ENCODE peak calls at places on chromosomes 16 and 17, in four cellular contexts. One of them, this sample, is unnamed.

GRCh38 chr16:57667526-57668258 is 414 bp upstream of the ADGRG3 start:
- DNase-seq in right cardiac atrium: peak; percentile 63
- DNase-seq in CD8-positive, alpha-beta memory T cell: no peak
- DNase-seq in upper lobe of right lung: peak; percentile 78
- DNase-seq in this sample: no peak

GRCh38 chr17:67902531-67903231 is 77.4 kb downstream of the BPTF start:
- DNase-seq in right cardiac atrium: no peak
- DNase-seq in CD8-positive, alpha-beta memory T cell: no peak
- DNase-seq in upper lobe of right lung: no peak
- DNase-seq in this sample: no peak

GRCh38 chr17:67435122-67435521 is 58.0 kb downstream of the PITPNC1 start:
- DNase-seq in right cardiac atrium: no peak
- DNase-seq in CD8-positive, alpha-beta memory T cell: peak; percentile 70
- DNase-seq in upper lobe of right lung: no peak
- DNase-seq in this sample: peak; percentile 21

GRCh38 chr17:56699186-56699895 is 105.8 kb downstream of the NOG start:
- DNase-seq in right cardiac atrium: peak; percentile 76
- DNase-seq in CD8-positive, alpha-beta memory T cell: no peak
- DNase-seq in upper lobe of right lung: peak; percentile 72
- DNase-seq in this sample: peak; percentile 98

GRCh38 chr16:11588321-11589244 is 1.9 kb upstream of the LITAF start:
- DNase-seq in right cardiac atrium: no peak
- DNase-seq in CD8-positive, alpha-beta memory T cell: no peak
- DNase-seq in upper lobe of right lung: no peak
- DNase-seq in this sample: no peak

GRCh38 chr17:5034063-5034462 is 1.2 kb downstream of the SLC52A1 start:
- DNase-seq in right cardiac atrium: peak; percentile 40
- DNase-seq in CD8-positive, alpha-beta memory T cell: no peak
- DNase-seq in upper lobe of right lung: no peak
- DNase-seq in this sample: no peak

GRCh38 chr17:77254961-77255741 is 114.4 kb downstream of the SEC14L1 start:
- DNase-seq in right cardiac atrium: peak; percentile 46
- DNase-seq in CD8-positive, alpha-beta memory T cell: no peak
- DNase-seq in upper lobe of right lung: peak; percentile 82
- DNase-seq in this sample: peak; percentile 91

GRCh38 chr17:64234961-64235360 is 28.1 kb downstream of the TEX2 start:
- DNase-seq in right cardiac atrium: no peak
- DNase-seq in CD8-positive, alpha-beta memory T cell: no peak
- DNase-seq in upper lobe of right lung: no peak
- DNase-seq in this sample: no peak

GRCh38 chr17:74006366-74006765 is 197.1 kb upstream of the RPL38 start:
- DNase-seq in right cardiac atrium: no peak
- DNase-seq in CD8-positive, alpha-beta memory T cell: no peak
- DNase-seq in upper lobe of right lung: no peak
- DNase-seq in this sample: no peak

GRCh38 chr16:12758031-12758669 is 45.5 kb downstream of the CPPED1 start:
- DNase-seq in right cardiac atrium: no peak
- DNase-seq in CD8-positive, alpha-beta memory T cell: no peak
- DNase-seq in upper lobe of right lung: no peak
- DNase-seq in this sample: no peak

GRCh38 chr16:3961449-3961849 is 80.9 kb upstream of the CREBBP start:
- DNase-seq in right cardiac atrium: no peak
- DNase-seq in CD8-positive, alpha-beta memory T cell: no peak
- DNase-seq in upper lobe of right lung: no peak
- DNase-seq in this sample: peak; percentile 58

GRCh38 chr17:75047398-75048098 is 523 bp downstream of the KCTD2 start:
- DNase-seq in right cardiac atrium: peak; percentile 84
- DNase-seq in CD8-positive, alpha-beta memory T cell: peak; percentile 34
- DNase-seq in upper lobe of right lung: peak; percentile 76
- DNase-seq in this sample: no peak

GRCh38 chr17:42680331-42680808 is 1.3 kb downstream of the CCR10 start:
- DNase-seq in right cardiac atrium: no peak
- DNase-seq in CD8-positive, alpha-beta memory T cell: no peak
- DNase-seq in upper lobe of right lung: no peak
- DNase-seq in this sample: peak; percentile 7

GRCh38 chr16:68756250-68757051 is 19.4 kb downstream of the CDH1 start:
- DNase-seq in right cardiac atrium: no peak
- DNase-seq in CD8-positive, alpha-beta memory T cell: no peak
- DNase-seq in upper lobe of right lung: peak; percentile 81
- DNase-seq in this sample: no peak

GRCh38 chr17:64686705-64687104 is 24.6 kb upstream of the SMURF2 start:
- DNase-seq in right cardiac atrium: no peak
- DNase-seq in CD8-positive, alpha-beta memory T cell: no peak
- DNase-seq in upper lobe of right lung: no peak
- DNase-seq in this sample: no peak

GRCh38 chr17:5883775-5884665 is 186.2 kb upstream of the WSCD1 start:
- DNase-seq in right cardiac atrium: no peak
- DNase-seq in CD8-positive, alpha-beta memory T cell: no peak
- DNase-seq in upper lobe of right lung: no peak
- DNase-seq in this sample: no peak

GRCh38 chr17:27817731-27818130 is 17.4 kb upstream of the NOS2 start:
- DNase-seq in right cardiac atrium: no peak
- DNase-seq in CD8-positive, alpha-beta memory T cell: no peak
- DNase-seq in upper lobe of right lung: no peak
- DNase-seq in this sample: no peak

GRCh38 chr16:74601131-74601871 is 5.6 kb downstream of the GLG1 start:
- DNase-seq in right cardiac atrium: no peak
- DNase-seq in CD8-positive, alpha-beta memory T cell: peak; percentile 83
- DNase-seq in upper lobe of right lung: no peak
- DNase-seq in this sample: no peak

GRCh38 chr17:66485272-66485947 is 183.0 kb downstream of the PRKCA start:
- DNase-seq in right cardiac atrium: no peak
- DNase-seq in CD8-positive, alpha-beta memory T cell: no peak
- DNase-seq in upper lobe of right lung: no peak
- DNase-seq in this sample: no peak

GRCh38 chr17:5260542-5260941 is 21.5 kb upstream of the RABEP1 start:
- DNase-seq in right cardiac atrium: no peak
- DNase-seq in CD8-positive, alpha-beta memory T cell: no peak
- DNase-seq in upper lobe of right lung: no peak
- DNase-seq in this sample: no peak

GRCh38 chr16:75305364-75306101 is 54.1 kb upstream of the BCAR1 start:
- DNase-seq in right cardiac atrium: peak; percentile 70
- DNase-seq in CD8-positive, alpha-beta memory T cell: no peak
- DNase-seq in upper lobe of right lung: no peak
- DNase-seq in this sample: peak; percentile 100

GRCh38 chr16:84616515-84616914 is 1.4 kb downstream of the COTL1 start:
- DNase-seq in right cardiac atrium: no peak
- DNase-seq in CD8-positive, alpha-beta memory T cell: peak; percentile 44
- DNase-seq in upper lobe of right lung: no peak
- DNase-seq in this sample: no peak

GRCh38 chr17:78922876-78923498 is 2.2 kb downstream of the TIMP2 start:
- DNase-seq in right cardiac atrium: no peak
- DNase-seq in CD8-positive, alpha-beta memory T cell: no peak
- DNase-seq in upper lobe of right lung: no peak
- DNase-seq in this sample: no peak

GRCh38 chr17:78925234-78925633 is at the start of gene TIMP2:
- DNase-seq in right cardiac atrium: peak; percentile 96
- DNase-seq in CD8-positive, alpha-beta memory T cell: peak; percentile 70
- DNase-seq in upper lobe of right lung: peak; percentile 94
- DNase-seq in this sample: peak; percentile 83

GRCh38 chr17:78925662-78926555 is 722 bp upstream of the TIMP2 start:
- DNase-seq in right cardiac atrium: peak; percentile 93
- DNase-seq in CD8-positive, alpha-beta memory T cell: no peak
- DNase-seq in upper lobe of right lung: peak; percentile 86
- DNase-seq in this sample: peak; percentile 91

GRCh38 chr17:78923660-78924453 is 1.3 kb downstream of the TIMP2 start:
- DNase-seq in right cardiac atrium: peak; percentile 84
- DNase-seq in CD8-positive, alpha-beta memory T cell: peak; percentile 54
- DNase-seq in upper lobe of right lung: peak; percentile 95
- DNase-seq in this sample: no peak

DNA sequence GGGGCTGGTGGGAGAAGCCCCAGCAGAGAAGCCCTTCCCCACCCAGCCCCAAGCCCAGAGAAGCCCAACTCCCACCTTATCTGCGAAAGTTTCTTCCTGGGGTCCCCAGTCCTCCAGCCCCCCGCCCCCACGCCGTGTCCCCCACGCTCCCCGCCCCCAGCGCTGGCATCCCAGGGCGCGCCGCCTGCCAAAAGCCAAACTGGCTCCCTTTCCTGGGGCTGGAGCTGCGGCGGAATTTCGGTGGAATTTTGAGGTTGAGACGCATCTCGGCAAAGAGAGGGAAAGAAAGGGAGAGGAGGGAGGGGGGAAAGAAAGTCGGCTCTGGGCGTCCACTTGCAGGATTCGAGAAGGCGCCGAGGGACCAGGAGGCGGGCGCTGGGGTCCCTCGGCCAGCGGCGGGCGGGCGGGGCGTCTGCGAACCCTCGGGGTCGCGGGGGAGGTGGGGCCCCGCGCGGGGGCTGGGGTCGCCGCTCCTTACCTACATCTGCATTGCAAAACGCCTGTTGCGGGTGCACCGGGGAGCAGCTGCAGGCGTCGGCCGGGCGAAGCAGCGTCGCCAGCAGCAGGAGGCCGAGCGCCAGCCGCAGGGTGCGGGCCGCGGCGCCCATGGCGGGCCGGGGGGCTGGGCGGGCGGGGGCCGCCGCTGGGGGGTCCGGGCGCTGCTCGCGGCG is 571 bp downstream of the TIMP2 start:
- DNase-seq in right cardiac atrium: peak; percentile 84
- DNase-seq in CD8-positive, alpha-beta memory T cell: no peak
- DNase-seq in upper lobe of right lung: peak; percentile 72
- DNase-seq in this sample: peak; percentile 59
- H3K4me3 ChIP-seq in right cardiac atrium: peak overlapping the region; percentile 97
- H3K4me3 ChIP-seq in CD8-positive, alpha-beta memory T cell: no peak overlapping the region
- H3K4me3 ChIP-seq in upper lobe of right lung: peak overlapping the region; percentile 80
- H3K4me3 ChIP-seq in this sample: peak overlapping the region; percentile 86

DNA sequence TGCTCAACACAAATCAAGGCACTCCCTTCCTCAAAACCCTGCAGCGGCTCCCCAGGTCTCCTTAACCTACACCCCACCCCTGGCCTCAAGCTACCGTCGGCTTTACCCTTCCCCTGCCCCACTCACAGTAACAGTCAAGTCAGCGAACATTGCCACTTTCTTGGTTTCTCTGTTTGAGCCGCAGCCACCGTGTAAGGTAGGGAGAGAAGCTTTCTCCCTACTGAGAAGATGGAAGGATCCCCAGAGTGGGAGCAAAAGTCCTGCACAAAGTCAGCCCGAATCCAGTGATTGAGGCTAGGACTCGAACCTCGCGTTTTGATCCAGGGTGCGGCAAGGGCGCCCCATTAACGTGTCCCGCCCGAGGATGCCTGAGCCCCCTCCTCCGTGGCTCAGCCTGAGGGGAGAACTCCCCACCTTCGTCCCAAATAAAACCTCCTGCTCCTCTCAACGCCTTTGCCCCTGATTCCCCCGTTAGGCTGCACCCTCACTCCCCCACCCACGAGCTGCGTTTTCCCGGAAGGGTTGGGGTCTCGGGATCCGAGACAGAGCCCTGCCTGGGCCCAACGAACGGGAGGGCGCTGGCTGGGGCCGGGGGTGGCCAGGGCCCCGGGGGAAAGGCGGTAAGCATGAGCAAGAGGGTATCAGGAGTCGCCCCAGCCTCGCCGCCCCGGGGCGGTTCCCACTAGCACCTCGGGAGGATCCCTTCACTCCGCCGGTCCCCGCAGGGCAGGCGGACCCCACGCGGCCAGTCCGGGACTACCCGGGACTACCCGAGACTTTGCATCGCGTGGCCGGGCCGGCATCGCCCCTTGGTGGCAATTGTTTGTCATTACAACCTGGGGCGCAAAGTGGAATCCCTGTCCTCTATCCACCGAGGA is 9.9 kb upstream of the NAGS start:
- DNase-seq in right cardiac atrium: peak; percentile 89
- DNase-seq in CD8-positive, alpha-beta memory T cell: peak; percentile 63
- DNase-seq in upper lobe of right lung: peak; percentile 84
- DNase-seq in this sample: peak; percentile 47
- H3K4me3 ChIP-seq in right cardiac atrium: peak overlapping the region; percentile 8
- H3K4me3 ChIP-seq in CD8-positive, alpha-beta memory T cell: no peak overlapping the region
- H3K4me3 ChIP-seq in upper lobe of right lung: no peak overlapping the region
- H3K4me3 ChIP-seq in this sample: peak overlapping the region; percentile 46

GRCh38 chr17:78986048-78986648 is 6.4 kb upstream of the LGALS3BP start:
- DNase-seq in right cardiac atrium: peak; percentile 64
- DNase-seq in CD8-positive, alpha-beta memory T cell: no peak
- DNase-seq in upper lobe of right lung: no peak
- DNase-seq in this sample: peak; percentile 43
- H3K4me3 ChIP-seq in right cardiac atrium: peak overlapping the region; percentile 67
- H3K4me3 ChIP-seq in CD8-positive, alpha-beta memory T cell: no peak overlapping the region
- H3K4me3 ChIP-seq in upper lobe of right lung: peak overlapping the region; percentile 44
- H3K4me3 ChIP-seq in this sample: peak overlapping the region; percentile 42

DNA sequence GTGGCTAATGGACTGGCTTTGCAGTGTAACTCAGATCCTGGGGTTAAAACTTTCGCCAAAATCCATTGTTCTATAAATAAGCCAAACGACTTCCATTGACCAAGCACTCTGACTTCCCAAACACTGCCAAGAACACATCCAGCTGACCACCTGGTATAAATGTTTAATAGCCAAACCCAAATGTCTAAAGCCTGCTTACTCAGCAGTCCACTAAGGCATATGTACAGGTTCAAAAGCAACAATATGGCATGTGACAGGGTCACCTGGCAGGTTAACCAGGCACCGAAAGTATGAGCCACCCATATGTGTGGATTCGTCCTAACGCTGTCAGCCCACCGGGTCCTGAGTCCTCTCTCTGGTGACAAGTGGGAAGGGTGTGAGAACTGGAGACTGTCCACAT is 2.1 kb downstream of the CSNK1D start:
- DNase-seq in right cardiac atrium: peak; percentile 8
- DNase-seq in CD8-positive, alpha-beta memory T cell: no peak
- DNase-seq in upper lobe of right lung: no peak
- DNase-seq in this sample: no peak
- H3K4me3 ChIP-seq in right cardiac atrium: no peak overlapping the region
- H3K4me3 ChIP-seq in CD8-positive, alpha-beta memory T cell: peak overlapping the region; percentile 68
- H3K4me3 ChIP-seq in upper lobe of right lung: peak overlapping the region; percentile 83
- H3K4me3 ChIP-seq in this sample: peak overlapping the region; percentile 84

GRCh38 chr17:45405250-45406086 is 27.2 kb downstream of the ARHGAP27 start:
- DNase-seq in right cardiac atrium: peak; percentile 75
- DNase-seq in CD8-positive, alpha-beta memory T cell: no peak
- DNase-seq in upper lobe of right lung: no peak
- DNase-seq in this sample: no peak
- H3K4me3 ChIP-seq in right cardiac atrium: no peak overlapping the region
- H3K4me3 ChIP-seq in CD8-positive, alpha-beta memory T cell: no peak overlapping the region
- H3K4me3 ChIP-seq in upper lobe of right lung: peak overlapping the region; percentile 6
- H3K4me3 ChIP-seq in this sample: no peak overlapping the region